ENCODE peak calls at places on chromosomes 11 and 22, in four cellular contexts. One of them, this sample, is unnamed.

GRCh38 chr22:19134874-19135273 is 3.8 kb downstream of the TSSK2 start:
- DNase-seq in GM12878: no peak
- DNase-seq in K562: no peak
- DNase-seq in GM12891: no peak
- DNase-seq in this sample: no peak

GRCh38 chr11:121482231-121483129 is 29.7 kb upstream of the SORL1-AS1 start:
- DNase-seq in GM12891: no peak
- DNase-seq in K562: no peak
- DNase-seq in GM12878: peak; percentile 93
- DNase-seq in this sample: peak; percentile 81

GRCh38 chr11:94705419-94705818 is 62.7 kb upstream of the AMOTL1 start:
- DNase-seq in GM12891: no peak
- DNase-seq in GM12878: no peak
- DNase-seq in K562: no peak
- DNase-seq in this sample: no peak

GRCh38 chr11:8631395-8632110 is 37.5 kb upstream of the STK33 start:
- DNase-seq in GM12891: no peak
- DNase-seq in K562: no peak
- DNase-seq in GM12878: no peak
- DNase-seq in this sample: no peak

GRCh38 chr11:63763506-63764200 is 4.9 kb downstream of the ZFTA start:
- DNase-seq in GM12878: no peak
- DNase-seq in GM12891: no peak
- DNase-seq in K562: no peak
- DNase-seq in this sample: no peak

GRCh38 chr22:23446796-23447350 is 133.2 kb downstream of the IGLL1 start:
- DNase-seq in GM12891: no peak
- DNase-seq in GM12878: no peak
- DNase-seq in K562: no peak
- DNase-seq in this sample: no peak

GRCh38 chr11:16000065-16000464 is 356.3 kb downstream of the SOX6 start:
- DNase-seq in GM12891: no peak
- DNase-seq in K562: no peak
- DNase-seq in GM12878: no peak
- DNase-seq in this sample: no peak

GRCh38 chr11:117072517-117073218 is 25.6 kb downstream of the SIK3 start:
- DNase-seq in GM12891: no peak
- DNase-seq in GM12878: peak; percentile 45
- DNase-seq in K562: peak; percentile 49
- DNase-seq in this sample: peak; percentile 92

GRCh38 chr11:134901955-134902707 is 490.1 kb upstream of the B3GAT1 start:
- DNase-seq in GM12878: no peak
- DNase-seq in GM12891: no peak
- DNase-seq in K562: no peak
- DNase-seq in this sample: no peak

GRCh38 chr11:108774037-108774436 is 109.2 kb downstream of the DDX10 start:
- DNase-seq in GM12891: no peak
- DNase-seq in K562: no peak
- DNase-seq in GM12878: no peak
- DNase-seq in this sample: no peak

GRCh38 chr11:36333897-36334296 is 37.8 kb downstream of the PRR5L start:
- DNase-seq in GM12891: no peak
- DNase-seq in GM12878: no peak
- DNase-seq in K562: peak; percentile 61
- DNase-seq in this sample: no peak

GRCh38 chr11:2771758-2772466 is 72.1 kb upstream of the KCNQ1OT1 start:
- DNase-seq in GM12891: no peak
- DNase-seq in K562: no peak
- DNase-seq in GM12878: no peak
- DNase-seq in this sample: no peak

GRCh38 chr22:27518583-27519437 is 282.7 kb downstream of the MN1 start:
- DNase-seq in GM12878: no peak
- DNase-seq in GM12891: no peak
- DNase-seq in K562: no peak
- DNase-seq in this sample: no peak

GRCh38 chr11:127873478-127873877 is 713.9 kb downstream of the ETS1 start:
- DNase-seq in GM12891: no peak
- DNase-seq in K562: no peak
- DNase-seq in GM12878: no peak
- DNase-seq in this sample: no peak

GRCh38 chr22:19723165-19723989 is at the start of gene GP1BB:
- DNase-seq in GM12878: no peak
- DNase-seq in GM12891: peak; percentile 72
- DNase-seq in K562: peak; percentile 100
- DNase-seq in this sample: peak; percentile 47

GRCh38 chr11:72951815-72952340 is 137.7 kb downstream of the ATG16L2 start:
- DNase-seq in K562: no peak
- DNase-seq in GM12891: no peak
- DNase-seq in GM12878: peak; percentile 49
- DNase-seq in this sample: no peak

GRCh38 chr22:33971561-33971961 is 51.3 kb upstream of the LARGE1 start:
- DNase-seq in K562: no peak
- DNase-seq in GM12878: no peak
- DNase-seq in GM12891: no peak
- DNase-seq in this sample: no peak

GRCh38 chr11:10139656-10140055 is 154.4 kb downstream of the SBF2 start:
- DNase-seq in GM12878: no peak
- DNase-seq in K562: no peak
- DNase-seq in GM12891: no peak
- DNase-seq in this sample: no peak

GRCh38 chr11:67310246-67311050 is 7.1 kb downstream of the SSH3 start:
- DNase-seq in GM12878: no peak
- DNase-seq in K562: no peak
- DNase-seq in GM12891: no peak
- DNase-seq in this sample: no peak
- TF ChIP-seq SPI1 in GM12878: no peak
- TF ChIP-seq SPI1 in K562: no peak
- TF ChIP-seq SPI1 in GM12891: no peak
- TF ChIP-seq SPI1 in this sample: no peak

GRCh38 chr11:67412495-67413179 is 2.8 kb upstream of the CARNS1 start:
- DNase-seq in GM12891: no peak
- DNase-seq in K562: no peak
- DNase-seq in GM12878: no peak
- DNase-seq in this sample: no peak
- TF ChIP-seq SPI1 in GM12891: no peak
- TF ChIP-seq SPI1 in K562: no peak
- TF ChIP-seq SPI1 in GM12878: no peak
- TF ChIP-seq SPI1 in this sample: no peak

GRCh38 chr11:113412675-113413074 is 25.1 kb downstream of the ANKK1 start:
- DNase-seq in GM12878: no peak
- DNase-seq in GM12891: no peak
- DNase-seq in K562: no peak
- DNase-seq in this sample: no peak
- TF ChIP-seq SPI1 in GM12878: no peak
- TF ChIP-seq SPI1 in GM12891: no peak
- TF ChIP-seq SPI1 in K562: no peak
- TF ChIP-seq SPI1 in this sample: no peak

DNA sequence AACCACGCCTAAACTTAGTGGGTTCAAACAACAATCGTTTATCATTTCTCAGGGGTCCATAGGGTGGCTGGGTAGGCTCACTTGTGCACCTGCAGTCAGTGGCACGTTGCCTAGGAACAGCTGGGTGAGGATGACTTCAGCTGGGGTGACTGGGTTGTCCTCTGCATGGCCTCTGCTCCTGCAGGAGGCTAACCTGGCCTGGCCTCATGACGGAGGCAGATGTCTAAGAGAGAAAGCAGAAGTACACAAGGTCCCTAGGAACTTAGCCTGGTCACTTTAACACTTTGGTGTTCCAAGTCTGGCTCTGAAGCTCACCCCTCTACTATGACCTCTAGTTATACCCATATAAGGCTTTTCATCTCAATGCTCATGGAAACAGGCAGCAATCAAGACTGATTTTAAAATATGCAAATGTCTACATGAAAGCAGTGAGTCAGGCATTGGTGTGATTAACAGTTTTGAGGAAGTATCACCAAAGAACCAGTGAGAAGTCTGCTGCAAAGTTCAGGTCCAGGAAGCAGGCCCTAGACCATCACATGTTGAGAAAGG is 10.8 kb downstream of the OLFML1 start:
- DNase-seq in K562: no peak
- DNase-seq in GM12878: peak; percentile 47
- DNase-seq in GM12891: peak; percentile 30
- DNase-seq in this sample: peak; percentile 54
- TF ChIP-seq SPI1 in K562: no peak
- TF ChIP-seq SPI1 in GM12878: peak; percentile 10
- TF ChIP-seq SPI1 in GM12891: no peak
- TF ChIP-seq SPI1 in this sample: no peak